ENCODE peak calls at places on chromosomes 12 and 14, in eight cellular contexts. G is CD8-positive, alpha-beta memory T cell; P is small intestine; L is effector memory CD4-positive, alpha-beta T cell; S is GM04504; V is WERI-Rb-1; X is nephron progenitor cell; Q is stimulated activated CD4-positive, alpha-beta T cell treated with anti-CD3 and anti-CD28 coated beads, Interleukin-4, amount 100 ng/mL, for 48 hours. N is an unnamed sample.

GRCh38 chr14:102095231-102095870 is 8.5 kb upstream of the HSP90AA1 start:
- DNase-seq in Q (no peak), L (no peak), P (no peak), S (no peak), G (no peak), V (no peak), X (no peak), N (peak)

GRCh38 chr14:90132821-90133570 is 71.2 kb downstream of the KCNK13 start:
- DNase-seq in S (no peak), X (no peak), V (no peak), Q (no peak), G (no peak), P (no peak), L (no peak), N (no peak)

GRCh38 chr12:113416091-113416754 is 6.0 kb upstream of the SDSL start:
- DNase-seq in Q (no peak), X (no peak), P (no peak), G (no peak), L (no peak), S (no peak), V (no peak), N (no peak)

GRCh38 chr12:9787340-9787737 is 26.6 kb upstream of the CD69 start:
- DNase-seq in S (no peak), P (no peak), L (no peak), G (no peak), V (no peak), X (no peak), Q (no peak), N (no peak)

GRCh38 chr12:117322428-117322827 is 39.0 kb downstream of the NOS1 start:
- DNase-seq in S (no peak), X (no peak), Q (no peak), V (no peak), L (no peak), P (no peak), G (no peak), N (no peak)

GRCh38 chr12:80936353-80936641 is 1.4 kb downstream of the LIN7A start:
- DNase-seq in L (no peak), G (no peak), X (peak), S (peak), V (no peak), P (no peak), Q (no peak), N (no peak)

GRCh38 chr14:103393078-103393477 is 7.9 kb downstream of the MARK3 start:
- DNase-seq in G (no peak), S (no peak), X (no peak), Q (no peak), P (peak), L (no peak), V (no peak), N (no peak)

GRCh38 chr12:50533971-50534370 is 29.2 kb downstream of the DIP2B start:
- DNase-seq in G (no peak), P (no peak), S (no peak), X (no peak), Q (no peak), V (no peak), L (no peak), N (no peak)

GRCh38 chr12:88931598-88931997 is 351.3 kb upstream of the KITLG start:
- DNase-seq in Q (no peak), L (no peak), S (no peak), V (peak), G (no peak), P (no peak), X (no peak), N (no peak)

GRCh38 chr12:64931321-64931720 is 106.9 kb downstream of the TBC1D30 start:
- DNase-seq in G (no peak), Q (no peak), S (no peak), X (no peak), V (no peak), P (no peak), L (no peak), N (no peak)

GRCh38 chr14:65600742-65601141 is 188.2 kb downstream of the FUT8 start:
- DNase-seq in G (no peak), P (no peak), Q (no peak), L (no peak), V (no peak), S (no peak), X (no peak), N (no peak)

GRCh38 chr14:58817846-58818245 is 180.1 kb downstream of the DACT1 start:
- DNase-seq in X (no peak), Q (no peak), L (no peak), P (no peak), S (no peak), V (no peak), G (no peak), N (no peak)

GRCh38 chr12:113246478-113247122 is 25.3 kb downstream of the TPCN1 start:
- DNase-seq in P (no peak), G (no peak), Q (no peak), V (no peak), L (no peak), S (no peak), X (peak), N (no peak)

GRCh38 chr12:32755051-32755653 is 545 bp downstream of the YARS2 start:
- DNase-seq in Q (peak), P (peak), V (peak), L (peak), G (peak), S (peak), X (peak), N (peak)

GRCh38 chr12:2244013-2244861 is 191.4 kb downstream of the CACNA1C start:
- DNase-seq in Q (no peak), P (no peak), L (no peak), S (peak), V (no peak), G (no peak), X (peak), N (no peak)

GRCh38 chr12:120402217-120402616 is 33.3 kb upstream of the MSI1 start:
- DNase-seq in L (no peak), Q (no peak), V (peak), S (no peak), P (no peak), G (no peak), X (peak), N (no peak)

GRCh38 chr12:47900480-47901129 is 4.2 kb downstream of the VDR start:
- DNase-seq in L (no peak), X (no peak), G (no peak), V (peak), S (no peak), P (peak), Q (no peak), N (peak)

GRCh38 chr12:54392485-54393349 is 8.2 kb upstream of the ZNF385A start:
- DNase-seq in Q (no peak), X (no peak), L (no peak), S (no peak), P (no peak), V (no peak), G (no peak), N (no peak)

GRCh38 chr12:1093166-1093751 is 102.2 kb downstream of the ERC1 start:
- DNase-seq in Q (no peak), P (peak), X (peak), L (no peak), S (peak), G (no peak), V (peak), N (no peak)

GRCh38 chr12:87820524-87821194 is 208.5 kb downstream of the C12orf50 start:
- DNase-seq in L (no peak), Q (no peak), S (no peak), G (no peak), P (no peak), X (no peak), V (no peak), N (peak)

GRCh38 chr14:21498540-21499526 is 12.3 kb downstream of the METTL3 start:
- DNase-seq in L (no peak), V (peak), G (no peak), X (peak), P (peak), S (no peak), Q (no peak), N (no peak)

GRCh38 chr12:114241973-114242434 is 163.9 kb downstream of the TBX5 start:
- DNase-seq in X (no peak), P (no peak), Q (no peak), L (no peak), S (no peak), V (no peak), G (no peak), N (no peak)

GRCh38 chr12:40980346-40981005 is 207.6 kb upstream of the PDZRN4 start:
- DNase-seq in P (no peak), V (no peak), S (no peak), Q (no peak), G (no peak), X (no peak), L (no peak), N (peak)

GRCh38 chr12:32051511-32052299 is 54.9 kb upstream of the BICD1 start:
- DNase-seq in X (no peak), V (no peak), L (no peak), S (peak), P (no peak), Q (no peak), G (no peak), N (peak)

GRCh38 chr12:92046557-92046956 is 99.1 kb downstream of the BTG1 start:
- DNase-seq in P (no peak), Q (no peak), S (no peak), X (no peak), L (no peak), V (no peak), G (no peak), N (no peak)

GRCh38 chr14:101029668-101030290 is 126.3 kb upstream of the RTL1 start:
- DNase-seq in P (no peak), V (no peak), X (no peak), L (no peak), S (no peak), Q (no peak), G (no peak), N (no peak)

GRCh38 chr12:47867496-47867941 is 37.3 kb downstream of the VDR start:
- DNase-seq in Q (peak), S (peak), X (no peak), V (no peak), G (no peak), L (no peak), P (no peak), N (peak)

N was measured in foreskin keratinocyte.